ENCODE peak calls at places on chromosome 9, in four cellular contexts. X is BJ, M is Panc1, F is PC-3. D is an unnamed sample.

GRCh38 chr9:133973791-133974630 is 18.1 kb downstream of the VAV2 start:
- DNase-seq in F (no peak), M (no peak), X (no peak), D (no peak)

GRCh38 chr9:38401994-38402393 is 9.5 kb downstream of the ALDH1B1 start:
- DNase-seq in X (no peak), M (no peak), F (no peak), D (no peak)

GRCh38 chr9:123049589-123050222 is 16.2 kb downstream of the GPR21 start:
- DNase-seq in M (no peak), X (no peak), F (no peak), D (peak)

GRCh38 chr9:107782381-107782780 is 292.8 kb upstream of the KLF4 start:
- DNase-seq in M (no peak), X (peak), F (no peak), D (peak)

GRCh38 chr9:129359871-129360536 is 181.9 kb upstream of the IER5L start:
- DNase-seq in X (no peak), F (no peak), M (no peak), D (no peak)

GRCh38 chr9:18585996-18586395 is 112.0 kb downstream of the ADAMTSL1 start:
- DNase-seq in F (no peak), M (no peak), X (no peak), D (no peak)

GRCh38 chr9:121233906-121234901 is 32.5 kb upstream of the RAB14 start:
- DNase-seq in M (no peak), X (no peak), F (peak), D (peak)

GRCh38 chr9:118940477-118940876 is 428.8 kb downstream of the BRINP1 start:
- DNase-seq in X (no peak), F (no peak), M (no peak), D (no peak)

GRCh38 chr9:93577045-93577939 is 908 bp downstream of the PHF2 start:
- DNase-seq in M (no peak), X (no peak), F (peak), D (no peak)

DNA sequence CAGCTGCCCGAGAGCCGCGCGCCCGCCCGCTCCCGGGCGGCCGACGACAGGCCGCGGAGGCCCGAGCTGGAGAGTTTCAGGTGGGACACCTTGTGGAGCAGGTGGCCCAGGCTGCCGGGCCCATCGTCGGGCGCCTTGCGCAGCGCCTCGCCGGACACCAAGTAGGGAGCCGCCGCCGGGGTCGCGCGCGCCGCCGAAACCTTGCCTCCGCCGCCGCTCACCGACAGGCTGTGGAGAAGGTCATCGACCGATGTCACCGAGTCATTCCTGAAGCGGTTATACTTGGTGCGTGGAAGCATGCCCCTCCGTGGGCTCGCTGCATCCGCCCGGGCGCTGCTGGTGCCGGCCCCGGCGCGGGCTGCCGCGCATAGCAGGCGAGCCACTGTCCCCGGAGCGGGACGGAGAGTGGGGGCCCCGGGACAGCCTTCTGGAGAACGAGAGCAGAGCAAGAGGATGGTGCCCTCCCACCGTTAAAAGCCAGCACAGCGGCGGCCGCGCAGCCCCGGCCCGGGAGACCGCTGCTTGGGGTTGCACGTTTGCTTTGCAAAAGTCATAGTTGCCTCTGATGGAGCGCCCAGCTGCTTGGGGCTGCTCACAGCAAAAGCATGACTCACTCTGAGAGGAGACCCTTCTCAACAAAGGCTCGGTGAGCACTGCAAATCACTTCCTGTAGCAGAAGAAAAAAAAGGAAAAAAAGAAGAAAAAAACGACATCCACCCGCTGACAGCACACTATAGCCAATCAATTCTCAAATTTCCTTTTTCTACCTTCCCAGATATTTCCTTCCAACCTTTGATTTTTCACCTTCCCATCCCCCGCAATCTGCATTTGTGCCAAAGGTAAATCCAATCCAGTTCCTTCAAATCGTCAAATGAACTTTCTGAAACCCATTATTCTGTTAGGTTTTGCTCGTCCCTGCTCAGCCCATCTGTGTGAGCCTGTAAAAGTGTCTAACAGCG is at the start of gene SHC3:
- DNase-seq in F (no peak), X (no peak), M (no peak), D (no peak)
- H3K4me3 ChIP-seq in F (peak), X (peak), M (peak), D (peak)

DNA sequence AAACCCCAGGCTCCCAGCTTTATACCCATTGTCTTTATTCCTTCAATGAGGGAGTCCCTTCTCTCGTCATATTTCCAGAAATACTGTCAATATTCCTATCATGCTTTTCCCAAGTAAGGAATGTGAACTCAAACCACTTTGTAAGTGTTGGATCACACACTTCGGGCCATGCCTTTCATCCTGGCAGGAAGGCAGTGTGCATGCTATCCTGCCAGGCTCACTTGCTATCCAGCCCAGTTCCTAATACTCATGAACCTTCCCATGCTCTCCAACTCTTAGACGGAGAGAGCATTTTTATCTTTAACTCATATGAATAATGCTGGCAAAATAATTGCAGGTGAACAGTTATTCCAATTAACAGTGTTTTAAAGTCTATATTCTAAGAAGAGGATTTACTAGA is 639.9 kb upstream of the ACO1 start:
- DNase-seq in X (no peak), M (no peak), F (no peak), D (no peak)
- TF ChIP-seq CTCF in X (no peak), M (no peak), F (no peak), D (no peak)

GRCh38 chr9:109868222-109868621 is 88.2 kb downstream of the PALM2AKAP2 start:
- DNase-seq in M (no peak), X (no peak), F (no peak), D (no peak)
- H3K4me3 ChIP-seq in M (no peak), X (no peak), F (no peak), D (no peak)

DNA sequence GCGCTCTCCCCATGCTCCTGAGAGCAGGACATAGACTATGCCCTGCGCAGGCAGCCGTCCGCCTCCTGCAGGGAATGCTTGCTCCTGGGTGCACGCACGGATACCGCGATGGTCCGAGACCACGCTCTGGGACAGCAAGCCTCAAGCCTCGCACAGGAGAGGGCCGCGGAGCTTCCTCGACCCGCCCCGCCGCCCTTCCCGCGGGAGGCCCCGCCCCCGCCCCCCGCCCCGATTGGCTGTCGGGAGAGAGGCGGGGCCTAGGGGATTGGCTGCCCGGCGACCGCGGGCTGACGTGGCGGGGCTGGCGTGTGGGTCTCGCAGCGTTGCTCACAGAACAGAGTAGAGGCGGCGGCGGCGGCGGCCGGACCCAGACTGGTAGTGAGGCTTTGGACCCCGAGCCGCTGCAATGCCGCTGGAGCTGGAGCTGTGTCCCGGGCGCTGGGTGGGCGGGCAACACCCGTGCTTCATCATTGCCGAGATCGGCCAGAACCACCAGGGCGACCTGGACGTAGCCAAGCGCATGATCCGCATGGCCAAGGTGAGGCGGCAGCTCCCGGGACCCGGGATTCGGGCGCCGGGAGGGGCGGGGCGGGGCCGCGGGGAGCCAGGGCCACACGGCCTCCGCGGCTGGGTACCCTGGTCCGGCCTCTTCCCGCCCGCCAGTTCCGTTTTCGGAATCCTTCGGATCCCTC is at the start of gene NANS:
- DNase-seq in M (peak), F (peak), X (peak), D (peak)
- TF ChIP-seq CTCF in M (no peak), F (no peak), X (peak), D (no peak)

GRCh38 chr9:5186416-5187169 is 1.2 kb upstream of the INSL6 start:
- DNase-seq in F (peak), M (no peak), X (peak), D (peak)

GRCh38 chr9:5188060-5188707 is 2.7 kb upstream of the INSL6 start:
- DNase-seq in X (no peak), M (no peak), F (no peak), D (no peak)

GRCh38 chr9:5185220-5185840 is at the start of gene INSL6:
- DNase-seq in M (no peak), F (no peak), X (no peak), D (no peak)

DNA sequence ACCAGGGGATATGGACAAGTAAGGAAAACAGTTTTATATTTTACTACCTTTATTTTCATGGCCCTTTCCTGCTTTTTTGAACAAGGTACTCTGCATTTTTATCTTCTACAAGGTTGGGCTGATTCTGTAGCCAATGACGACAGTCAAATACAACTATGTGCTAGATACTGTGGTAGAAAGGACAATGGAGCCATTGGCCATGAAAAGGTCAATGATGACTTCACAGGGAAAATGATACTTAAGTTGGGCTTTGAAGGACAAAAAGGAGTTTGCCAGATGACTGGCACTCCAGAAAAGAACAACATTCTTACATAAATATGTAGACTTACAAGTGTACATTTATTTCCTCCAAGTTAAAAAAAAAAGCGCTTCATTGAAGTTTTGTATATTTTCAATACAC is 663 bp downstream of the INSL6 start:
- DNase-seq in F (no peak), X (no peak), M (no peak), D (no peak)
- H3K4me3 ChIP-seq in F (no peak), X (no peak), M (no peak), D (no peak)

GRCh38 chr9:95124582-95125359 is 192.7 kb downstream of the FANCC start:
- DNase-seq in X (no peak), M (no peak), F (no peak), D (no peak)
- TF ChIP-seq CTCF in X (peak), M (peak), F (peak), D (peak)

DNA sequence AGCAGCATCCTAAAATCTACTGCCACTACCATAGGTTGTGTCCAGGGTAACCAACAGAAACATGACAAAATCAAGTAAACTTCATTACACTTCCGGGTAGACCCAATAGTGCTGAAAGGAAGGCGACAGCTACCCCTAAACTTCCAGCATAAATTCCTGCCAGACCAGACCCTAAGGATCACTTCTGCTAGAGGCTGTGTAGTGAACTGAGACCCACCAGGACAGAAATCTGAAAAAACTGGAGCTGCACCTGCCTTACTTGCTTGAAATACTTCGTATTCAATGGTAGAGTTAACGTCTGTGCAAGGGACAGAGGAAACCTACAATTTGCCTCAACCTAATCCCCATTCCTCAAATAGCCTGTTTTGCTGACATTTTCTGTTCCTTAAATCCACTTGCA is 1.0 kb upstream of the SECISBP2 start:
- DNase-seq in F (no peak), M (no peak), X (no peak), D (no peak)
- H3K4me3 ChIP-seq in F (peak), M (peak), X (no peak), D (peak)

DNA sequence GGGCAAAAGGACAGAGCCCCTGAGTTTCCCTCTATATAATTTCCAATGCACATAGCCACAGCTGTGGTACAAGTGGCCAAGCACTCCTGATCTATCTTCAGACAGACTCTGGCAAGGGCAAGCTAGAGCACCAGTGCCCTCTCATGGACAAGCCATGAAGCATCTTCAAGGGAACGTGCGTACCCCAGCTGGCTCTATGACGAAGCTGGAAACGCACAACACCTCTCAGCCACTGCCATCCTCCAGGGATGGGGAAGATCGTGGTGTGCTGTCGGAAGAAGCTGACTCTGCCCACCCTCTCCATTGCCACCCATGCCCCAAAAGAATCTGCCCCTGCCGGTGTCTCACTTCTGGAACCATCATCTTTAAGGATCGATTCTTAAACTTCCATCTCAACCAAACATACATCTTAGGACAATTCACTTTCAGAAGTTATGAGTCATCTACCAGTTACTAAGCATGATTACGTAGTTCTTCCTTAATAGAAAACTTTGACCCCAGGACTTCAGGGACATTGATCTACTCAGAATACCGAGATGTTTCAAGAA is 482.9 kb downstream of the AGTPBP1 start:
- DNase-seq in X (peak), F (peak), M (peak), D (peak)
- TF ChIP-seq CTCF in X (peak), F (peak), M (peak), D (peak)

D was measured in HFF-Myc.